ENCODE peak calls at places on chromosomes 2 and 18, in five cellular contexts. K is endothelial cell, M is heart right ventricle, N is fibroblast of mammary gland, J is cardiac muscle cell. W is an unnamed sample.

GRCh38 chr2:230942920-230943896 is 18.2 kb upstream of the GPR55 start:
- DNase-seq in K (no peak), M (no peak), N (peak), J (no peak), W (peak)

GRCh38 chr2:50344509-50345106 is 687.3 kb downstream of the NRXN1 start:
- DNase-seq in K (peak), M (no peak), N (no peak), J (peak), W (no peak)

GRCh38 chr2:120552800-120553471 is 182.7 kb upstream of the GLI2 start:
- DNase-seq in K (peak), M (peak), N (peak), J (peak), W (peak)

GRCh38 chr2:145800201-145801091 is 1280.5 kb upstream of the ZEB2 start:
- DNase-seq in K (no peak), M (no peak), N (peak), J (no peak), W (no peak)

GRCh38 chr18:45688113-45688512 is 35.9 kb upstream of the SLC14A1 start:
- DNase-seq in K (no peak), M (no peak), N (no peak), J (no peak), W (peak)

GRCh38 chr2:132416080-132416911 is at the start of gene GPR39:
- DNase-seq in K (peak), M (peak), N (peak), J (peak), W (peak)

GRCh38 chr18:45657357-45658335 is 42.4 kb downstream of the SLC14A2 start:
- DNase-seq in K (no peak), M (no peak), N (peak), J (no peak), W (no peak)

GRCh38 chr2:159226608-159227007 is 59.9 kb downstream of the WDSUB1 start:
- DNase-seq in K (no peak), M (no peak), N (no peak), J (no peak), W (no peak)

GRCh38 chr2:212032032-212032431 is 506.6 kb downstream of the ERBB4 start:
- DNase-seq in K (no peak), M (no peak), N (peak), J (no peak), W (peak)

GRCh38 chr18:23453657-23454011 is 547 bp downstream of the RIOK3 start:
- DNase-seq in K (no peak), M (no peak), N (peak), J (no peak), W (peak)

GRCh38 chr2:37616674-37616999 is 54.8 kb downstream of the CDC42EP3 start:
- DNase-seq in K (no peak), M (no peak), N (peak), J (no peak), W (no peak)

GRCh38 chr2:132891456-132891855 is 221.5 kb upstream of the LYPD1 start:
- DNase-seq in K (no peak), M (no peak), N (no peak), J (no peak), W (no peak)

GRCh38 chr2:1136071-1136470 is 185.4 kb downstream of the SNTG2 start:
- DNase-seq in K (no peak), M (no peak), N (peak), J (peak), W (no peak)

GRCh38 chr2:60553496-60553991 is at the start of gene BCL11A:
- DNase-seq in K (peak), M (peak), N (peak), J (peak), W (peak)

GRCh38 chr2:120269076-120269744 is 16.6 kb downstream of the RALB start:
- DNase-seq in K (no peak), M (no peak), N (no peak), J (no peak), W (no peak)

GRCh38 chr2:67384115-67384823 is 12.9 kb upstream of the ETAA1 start:
- DNase-seq in K (no peak), M (no peak), N (no peak), J (no peak), W (no peak)

GRCh38 chr2:216465580-216466197 is 33.0 kb upstream of the RPL37A start:
- DNase-seq in K (no peak), M (no peak), N (peak), J (no peak), W (no peak)

GRCh38 chr18:78786776-78787175 is 192.8 kb upstream of the SALL3 start:
- DNase-seq in K (no peak), M (no peak), N (no peak), J (no peak), W (no peak)

GRCh38 chr2:75456825-75457224 is 103.9 kb downstream of the EVA1A start:
- DNase-seq in K (no peak), M (no peak), N (no peak), J (no peak), W (no peak)

DNA sequence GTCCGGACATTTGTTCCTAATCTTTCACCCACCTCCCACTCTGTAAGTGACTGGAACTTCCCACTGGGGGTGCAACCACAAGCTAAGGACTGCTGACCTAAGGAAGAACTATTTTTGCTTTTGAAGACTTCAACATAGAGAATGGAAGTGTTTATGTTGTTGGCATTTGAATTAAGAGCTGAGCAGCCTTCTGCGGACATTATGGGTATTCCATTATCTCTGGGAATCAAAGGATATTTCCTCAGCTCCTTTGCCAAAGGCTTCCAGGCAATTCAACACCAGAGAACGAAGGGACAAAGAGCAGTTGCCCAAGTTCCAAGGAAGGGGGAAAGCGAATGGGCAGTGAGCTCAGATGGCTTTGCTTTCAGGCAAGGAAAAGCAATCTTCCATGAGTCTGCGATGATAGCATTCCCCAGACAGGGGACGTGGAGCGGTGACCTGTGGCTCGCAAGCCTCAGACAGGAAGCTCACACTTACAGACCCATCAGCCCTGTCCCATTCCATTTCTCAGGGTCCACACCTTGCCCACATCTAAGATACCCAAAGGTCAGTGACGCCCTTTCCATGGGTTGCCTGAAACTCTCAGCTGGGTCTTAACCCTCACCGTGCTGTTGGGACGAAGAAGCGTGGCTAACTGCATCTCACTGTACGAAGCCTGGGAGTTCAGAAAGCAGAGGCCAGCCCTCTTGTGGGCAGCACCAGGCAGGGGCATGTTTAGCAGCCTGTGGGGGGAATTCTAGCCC is 116.8 kb downstream of the COPS8 start:
- DNase-seq in K (no peak), M (no peak), N (no peak), J (no peak), W (no peak)
- TF ChIP-seq CTCF in K (no peak), M (no peak), N (no peak), J (no peak), W (no peak)

GRCh38 chr18:28961669-28962228 is 784.8 kb upstream of the CDH2 start:
- DNase-seq in K (peak), M (peak), N (peak), J (peak), W (no peak)
- TF ChIP-seq CTCF in K (peak), M (peak), N (peak), J (peak), W (peak)

GRCh38 chr2:201452058-201452736 is 657 bp downstream of the STRADB start:
- DNase-seq in K (no peak), M (no peak), N (peak), J (no peak), W (no peak)
- TF ChIP-seq CTCF in K (peak), M (no peak), N (no peak), J (no peak), W (no peak)

GRCh38 chr2:128644745-128645256 is 326.1 kb upstream of the HS6ST1 start:
- DNase-seq in K (no peak), M (no peak), N (no peak), J (peak), W (no peak)
- TF ChIP-seq CTCF in K (no peak), M (no peak), N (peak), J (peak), W (peak)

DNA sequence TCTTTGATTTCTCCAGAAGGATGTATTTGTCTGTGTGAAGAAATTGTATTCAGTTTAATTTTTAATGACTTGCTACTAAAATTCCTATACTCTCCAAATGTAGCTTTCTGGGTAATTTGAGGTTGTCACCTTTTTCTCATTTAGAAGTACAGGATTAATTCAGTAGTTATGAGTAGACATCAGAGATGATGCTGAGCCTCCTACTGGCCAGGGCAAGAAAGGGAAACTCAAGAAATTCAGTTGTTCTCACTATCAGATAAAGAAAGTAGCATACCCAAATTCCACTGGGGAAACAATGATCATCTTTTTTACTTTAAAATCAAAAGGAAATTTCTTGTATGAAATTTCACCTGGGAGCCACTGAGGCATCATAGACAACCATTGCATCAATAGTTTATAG is 199.4 kb downstream of the SATB2 start:
- DNase-seq in K (no peak), M (no peak), N (peak), J (no peak), W (no peak)
- TF ChIP-seq CTCF in K (no peak), M (no peak), N (peak), J (peak), W (peak)